ENCODE peak calls at places on chromosome 9, in four cellular contexts. D, G, N and X are unnamed samples.
A peak's percentile ranks its signal among the peaks of the same experiment; 100 is the strongest.

GRCh38 chr9:38301376-38302106 is 91.0 kb upstream of the ALDH1B1 start:
- DNase-seq in D (no peak), G (no peak), N (no peak), X (no peak)

GRCh38 chr9:130418776-130419175 is 26.0 kb upstream of the ASS1 start:
- DNase-seq in D (no peak), G (no peak), N (no peak), X (no peak)

GRCh38 chr9:136327313-136327971 is at the start of gene GPSM1:
- DNase-seq in D (peak; percentile 73), G (peak; percentile 38), N (peak; percentile 40), X (no peak)

GRCh38 chr9:36218011-36218410 is 27.3 kb downstream of the CLTA start:
- DNase-seq in D (no peak), G (no peak), N (no peak), X (no peak)

GRCh38 chr9:72460342-72461312 is 60.8 kb upstream of the TMC1 start:
- DNase-seq in D (no peak), G (no peak), N (no peak), X (no peak)

GRCh38 chr9:114611516-114612271 is 603 bp downstream of the TMEM268 start:
- DNase-seq in D (peak; percentile 55), G (peak; percentile 73), N (peak; percentile 53), X (peak; percentile 59)

GRCh38 chr9:91101598-91102168 is 260.0 kb downstream of the AUH start:
- DNase-seq in D (no peak), G (no peak), N (peak; percentile 82), X (no peak)

GRCh38 chr9:119707228-119707627 is 338.0 kb upstream of the BRINP1 start:
- DNase-seq in D (no peak), G (no peak), N (no peak), X (no peak)

GRCh38 chr9:3719286-3719685 is 193.5 kb upstream of the RFX3 start:
- DNase-seq in D (peak; percentile 36), G (peak; percentile 20), N (no peak), X (no peak)

GRCh38 chr9:7368410-7369292 is 430.9 kb downstream of the DMAC1 start:
- DNase-seq in D (peak; percentile 1), G (peak; percentile 94), N (no peak), X (no peak)

GRCh38 chr9:79895232-79895631 is 323.5 kb downstream of the TLE4 start:
- DNase-seq in D (no peak), G (no peak), N (no peak), X (no peak)

GRCh38 chr9:96061293-96061987 is 185.9 kb downstream of the ERCC6L2 start:
- DNase-seq in D (peak; percentile 75), G (peak; percentile 59), N (peak; percentile 23), X (peak; percentile 38)

GRCh38 chr9:38316166-38316765 is 76.2 kb upstream of the ALDH1B1 start:
- DNase-seq in D (no peak), G (no peak), N (no peak), X (no peak)

GRCh38 chr9:89999176-89999533 is 394.3 kb downstream of the GADD45G start:
- DNase-seq in D (no peak), G (no peak), N (no peak), X (peak; percentile 92)

GRCh38 chr9:25226901-25227686 is 451.1 kb downstream of the TUSC1 start:
- DNase-seq in D (no peak), G (no peak), N (no peak), X (no peak)

GRCh38 chr9:122827759-122828090 is 663 bp downstream of the PDCL start:
- DNase-seq in D (peak; percentile 64), G (peak; percentile 53), N (no peak), X (no peak)

GRCh38 chr9:76359365-76359764 is 34.9 kb downstream of the RFK start:
- DNase-seq in D (no peak), G (no peak), N (no peak), X (no peak)

GRCh38 chr9:120655005-120655622 is 59.2 kb downstream of the MEGF9 start:
- DNase-seq in D (peak; percentile 42), G (peak; percentile 59), N (no peak), X (no peak)

GRCh38 chr9:126668058-126668457 is 54.3 kb downstream of the LMX1B start:
- DNase-seq in D (no peak), G (no peak), N (no peak), X (no peak)

GRCh38 chr9:96245399-96245798 is 56.6 kb downstream of the HSD17B3 start:
- DNase-seq in D (no peak), G (no peak), N (peak; percentile 20), X (no peak)

GRCh38 chr9:98168952-98169488 is 23.4 kb downstream of the CORO2A start:
- DNase-seq in D (peak; percentile 20), G (peak; percentile 48), N (peak; percentile 41), X (no peak)

GRCh38 chr9:105842023-105842644 is 147.8 kb downstream of the TMEM38B start:
- DNase-seq in D (peak; percentile 60), G (peak; percentile 56), N (peak; percentile 23), X (no peak)

GRCh38 chr9:136743639-136744211 is 985 bp upstream of the LCN10 start:
- DNase-seq in D (no peak), G (no peak), N (no peak), X (no peak)

GRCh38 chr9:133823189-133824105 is 85.3 kb upstream of the SARDH start:
- DNase-seq in D (peak; percentile 12), G (no peak), N (no peak), X (no peak)

GRCh38 chr9:35605336-35606137 is 475 bp downstream of the TESK1 start:
- DNase-seq in D (peak; percentile 17), G (peak; percentile 5), N (peak; percentile 44), X (no peak)

GRCh38 chr9:97811534-97812246 is 41.3 kb upstream of the FOXE1 start:
- DNase-seq in D (peak; percentile 28), G (peak; percentile 31), N (no peak), X (no peak)

GRCh38 chr9:87270241-87271234 is 227.1 kb upstream of the DAPK1 start:
- DNase-seq in D (peak; percentile 35), G (peak; percentile 70), N (no peak), X (no peak)

GRCh38 chr9:125025584-125025983 is 84.7 kb upstream of the GOLGA1 start:
- DNase-seq in D (no peak), G (no peak), N (no peak), X (no peak)

GRCh38 chr9:83701769-83702168 is 6.0 kb downstream of the UBQLN1 start:
- DNase-seq in D (peak; percentile 89), G (peak; percentile 93), N (no peak), X (no peak)

GRCh38 chr9:136093331-136093986 is 1.6 kb downstream of the NACC2 start:
- DNase-seq in D (peak; percentile 33), G (peak; percentile 38), N (no peak), X (no peak)

GRCh38 chr9:87834357-87834756 is 48.3 kb upstream of the SPATA31E1 start:
- DNase-seq in D (peak; percentile 7), G (no peak), N (peak; percentile 8), X (no peak)

GRCh38 chr9:221989-222776 is 7.5 kb downstream of the DOCK8 start:
- DNase-seq in D (no peak), G (no peak), N (no peak), X (no peak)

GRCh38 chr9:4987996-4988421 is 2.9 kb downstream of the JAK2 start:
- DNase-seq in D (peak; percentile 87), G (peak; percentile 78), N (peak; percentile 57), X (peak; percentile 53)